ENCODE peak calls at places on chromosomes 12 and 14, in six cellular contexts. Z is DND-41; H is activated T-helper 1 cell treated with anti-CD3 and anti-CD28 coated beads, Interleukin-2, amount 50 U/mL, for 16 hours; Q is stimulated activated CD8-positive, alpha-beta memory T cell treated with anti-CD3 and anti-CD28 coated beads, Interleukin-2, amount 100 ng/mL, for 1 hour; I is GM03348; V is T-helper 9 cell. G is an unnamed sample.
A peak's percentile ranks its signal among the peaks of the same experiment; 100 is the strongest.

GRCh38 chr12:43579240-43579639 is 27.2 kb upstream of the ADAMTS20 start:
- DNase-seq in Z (no peak), H (no peak), Q (no peak), I (no peak), V (no peak), G (no peak)

GRCh38 chr12:42143401-42144173 is 1.1 kb downstream of the GXYLT1 start:
- DNase-seq in Z (no peak), H (no peak), Q (no peak), I (peak; percentile 10), V (no peak), G (no peak)

GRCh38 chr14:70827366-70828151 is 18.2 kb upstream of the MAP3K9 start:
- DNase-seq in Z (no peak), H (no peak), Q (no peak), I (peak; percentile 25), V (no peak), G (no peak)

GRCh38 chr12:50533971-50534370 is 29.2 kb downstream of the DIP2B start:
- DNase-seq in Z (no peak), H (no peak), Q (no peak), I (peak; percentile 38), V (no peak), G (no peak)

GRCh38 chr14:77212933-77213656 is 31.5 kb downstream of the TMEM63C start:
- DNase-seq in Z (peak; percentile 41), H (no peak), Q (no peak), I (peak; percentile 52), V (no peak), G (no peak)

GRCh38 chr12:78245111-78245510 is 414.4 kb downstream of the NAV3 start:
- DNase-seq in Z (no peak), H (no peak), Q (no peak), I (no peak), V (no peak), G (no peak)

GRCh38 chr12:51540996-51541395 is 50.0 kb upstream of the SCN8A start:
- DNase-seq in Z (no peak), H (no peak), Q (no peak), I (no peak), V (no peak), G (no peak)

GRCh38 chr14:101561145-101561896 is at the start of gene DIO3:
- DNase-seq in Z (no peak), H (no peak), Q (no peak), I (no peak), V (no peak), G (no peak)

GRCh38 chr12:5052348-5052747 is 8.7 kb downstream of the KCNA5 start:
- DNase-seq in Z (no peak), H (no peak), Q (no peak), I (no peak), V (no peak), G (no peak)

GRCh38 chr12:100474617-100475016 is 951 bp downstream of the NR1H4 start:
- DNase-seq in Z (no peak), H (no peak), Q (no peak), I (no peak), V (no peak), G (no peak)

GRCh38 chr12:43676183-43676813 is 82.3 kb downstream of the PUS7L start:
- DNase-seq in Z (peak; percentile 26), H (no peak), Q (no peak), I (no peak), V (no peak), G (no peak)

GRCh38 chr14:81710232-81710845 is 176.7 kb upstream of the SEL1L start:
- DNase-seq in Z (peak; percentile 21), H (no peak), Q (no peak), I (peak; percentile 10), V (no peak), G (no peak)

GRCh38 chr14:104739546-104740516 is 13.1 kb upstream of the SIVA1 start:
- DNase-seq in Z (no peak), H (no peak), Q (no peak), I (no peak), V (no peak), G (no peak)

GRCh38 chr12:124694846-124695497 is 127.6 kb upstream of the NCOR2 start:
- DNase-seq in Z (no peak), H (no peak), Q (no peak), I (peak; percentile 59), V (no peak), G (no peak)

GRCh38 chr12:101761347-101761746 is 22.1 kb upstream of the SYCP3 start:
- DNase-seq in Z (no peak), H (no peak), Q (no peak), I (no peak), V (no peak), G (no peak)

GRCh38 chr12:118053071-118053985 is 7.7 kb downstream of the WSB2 start:
- DNase-seq in Z (no peak), H (no peak), Q (no peak), I (peak; percentile 33), V (no peak), G (no peak)